ENCODE peak calls at places on chromosomes 5 and 9, in five cellular contexts. One of them, this sample, is unnamed.

GRCh38 chr9:114844766-114845165 is 38.9 kb upstream of the TNFSF15 start:
- DNase-seq in HepG2: no peak
- DNase-seq in GM12878: no peak
- DNase-seq in K562: no peak
- DNase-seq in H1: no peak
- DNase-seq in this sample: no peak

GRCh38 chr9:126379661-126380365 is 53.2 kb downstream of the MVB12B start:
- DNase-seq in HepG2: no peak
- DNase-seq in GM12878: no peak
- DNase-seq in K562: no peak
- DNase-seq in H1: no peak
- DNase-seq in this sample: no peak

GRCh38 chr9:129012893-129013448 is 15.2 kb downstream of the SH3GLB2 start:
- DNase-seq in HepG2: no peak
- DNase-seq in GM12878: no peak
- DNase-seq in K562: no peak
- DNase-seq in H1: no peak
- DNase-seq in this sample: no peak

GRCh38 chr9:97660345-97660744 is 26.7 kb downstream of the NCBP1 start:
- DNase-seq in HepG2: no peak
- DNase-seq in GM12878: no peak
- DNase-seq in K562: no peak
- DNase-seq in H1: no peak
- DNase-seq in this sample: no peak

GRCh38 chr9:135004772-135005171 is 82.7 kb upstream of the OLFM1 start:
- DNase-seq in HepG2: no peak
- DNase-seq in GM12878: no peak
- DNase-seq in K562: no peak
- DNase-seq in H1: no peak
- DNase-seq in this sample: no peak

GRCh38 chr5:72013741-72014703 is 93.3 kb upstream of the MAP1B start:
- DNase-seq in HepG2: no peak
- DNase-seq in GM12878: no peak
- DNase-seq in K562: no peak
- DNase-seq in H1: no peak
- DNase-seq in this sample: no peak

GRCh38 chr5:52861368-52861767 is 73.7 kb downstream of the ITGA1 start:
- DNase-seq in HepG2: no peak
- DNase-seq in GM12878: no peak
- DNase-seq in K562: no peak
- DNase-seq in H1: no peak
- DNase-seq in this sample: no peak

GRCh38 chr9:88258012-88258411 is 119.7 kb upstream of the SPATA31C2 start:
- DNase-seq in HepG2: no peak
- DNase-seq in GM12878: no peak
- DNase-seq in K562: no peak
- DNase-seq in H1: no peak
- DNase-seq in this sample: no peak

GRCh38 chr9:18857769-18858168 is 175.2 kb downstream of the SAXO1 start:
- DNase-seq in HepG2: no peak
- DNase-seq in GM12878: no peak
- DNase-seq in K562: no peak
- DNase-seq in H1: no peak
- DNase-seq in this sample: no peak

GRCh38 chr9:33924978-33925797 is 108.2 kb downstream of the UBE2R2 start:
- DNase-seq in HepG2: peak; percentile 61
- DNase-seq in GM12878: no peak
- DNase-seq in K562: peak; percentile 50
- DNase-seq in H1: peak; percentile 29
- DNase-seq in this sample: peak; percentile 16

GRCh38 chr5:72133212-72133990 is 26.1 kb downstream of the MAP1B start:
- DNase-seq in HepG2: no peak
- DNase-seq in GM12878: no peak
- DNase-seq in K562: no peak
- DNase-seq in H1: no peak
- DNase-seq in this sample: no peak

GRCh38 chr9:104896131-104896530 is 31.8 kb downstream of the ABCA1 start:
- DNase-seq in HepG2: no peak
- DNase-seq in GM12878: no peak
- DNase-seq in K562: no peak
- DNase-seq in H1: no peak
- DNase-seq in this sample: no peak

GRCh38 chr5:11912-12311 is 80.1 kb upstream of the PLEKHG4B start:
- DNase-seq in HepG2: no peak
- DNase-seq in GM12878: no peak
- DNase-seq in K562: no peak
- DNase-seq in H1: no peak
- DNase-seq in this sample: no peak

GRCh38 chr5:43117092-43117491 is 3.6 kb upstream of the ZNF131 start:
- DNase-seq in HepG2: no peak
- DNase-seq in GM12878: no peak
- DNase-seq in K562: no peak
- DNase-seq in H1: no peak
- DNase-seq in this sample: no peak

GRCh38 chr5:138965631-138966030 is 90.5 kb upstream of the LRRTM2 start:
- DNase-seq in HepG2: peak; percentile 19
- DNase-seq in GM12878: no peak
- DNase-seq in K562: no peak
- DNase-seq in H1: no peak
- DNase-seq in this sample: no peak

GRCh38 chr5:64229163-64229774 is 63.6 kb downstream of the RNF180 start:
- DNase-seq in HepG2: peak; percentile 20
- DNase-seq in GM12878: no peak
- DNase-seq in K562: peak; percentile 8
- DNase-seq in H1: no peak
- DNase-seq in this sample: no peak

GRCh38 chr5:152642406-152642805 is 237.3 kb upstream of the NMUR2 start:
- DNase-seq in HepG2: no peak
- DNase-seq in GM12878: no peak
- DNase-seq in K562: no peak
- DNase-seq in H1: no peak
- DNase-seq in this sample: no peak

GRCh38 chr9:133355881-133356357 is 368 bp downstream of the SURF1 start:
- DNase-seq in HepG2: no peak
- DNase-seq in GM12878: no peak
- DNase-seq in K562: no peak
- DNase-seq in H1: no peak
- DNase-seq in this sample: no peak

GRCh38 chr5:113380299-113381014 is 54.3 kb downstream of the TSSK1B start:
- DNase-seq in HepG2: no peak
- DNase-seq in GM12878: no peak
- DNase-seq in K562: no peak
- DNase-seq in H1: no peak
- DNase-seq in this sample: no peak

GRCh38 chr5:107085572-107085971 is 585.2 kb downstream of the EFNA5 start:
- DNase-seq in HepG2: no peak
- DNase-seq in GM12878: no peak
- DNase-seq in K562: no peak
- DNase-seq in H1: no peak
- DNase-seq in this sample: no peak

GRCh38 chr9:87950765-87951488 is 23.4 kb downstream of the CDK20 start:
- DNase-seq in HepG2: peak; percentile 22
- DNase-seq in GM12878: no peak
- DNase-seq in K562: peak; percentile 31
- DNase-seq in H1: no peak
- DNase-seq in this sample: peak; percentile 28

GRCh38 chr5:110844251-110844650 is 105.4 kb downstream of the SLC25A46 start:
- DNase-seq in HepG2: no peak
- DNase-seq in GM12878: no peak
- DNase-seq in K562: no peak
- DNase-seq in H1: no peak
- DNase-seq in this sample: no peak

GRCh38 chr5:5316333-5316732 is 106.1 kb upstream of the ICE1 start:
- DNase-seq in HepG2: no peak
- DNase-seq in GM12878: no peak
- DNase-seq in K562: no peak
- DNase-seq in H1: no peak
- DNase-seq in this sample: no peak

GRCh38 chr5:141382469-141383294 is at the start of gene PCDHGA7:
- DNase-seq in HepG2: no peak
- DNase-seq in GM12878: no peak
- DNase-seq in K562: peak; percentile 42
- DNase-seq in H1: no peak
- DNase-seq in this sample: no peak

GRCh38 chr5:116370886-116371285 is 203.7 kb downstream of the SEMA6A start:
- DNase-seq in HepG2: no peak
- DNase-seq in GM12878: no peak
- DNase-seq in K562: no peak
- DNase-seq in H1: no peak
- DNase-seq in this sample: no peak

GRCh38 chr5:179261301-179262125 is 83.7 kb downstream of the ADAMTS2 start:
- DNase-seq in HepG2: peak; percentile 75
- DNase-seq in GM12878: no peak
- DNase-seq in K562: peak; percentile 51
- DNase-seq in H1: peak; percentile 72
- DNase-seq in this sample: no peak

GRCh38 chr9:126722922-126723806 is 81.7 kb upstream of the ZBTB43 start:
- DNase-seq in HepG2: no peak
- DNase-seq in GM12878: no peak
- DNase-seq in K562: peak; percentile 71
- DNase-seq in H1: no peak
- DNase-seq in this sample: no peak

GRCh38 chr5:79181419-79182022 is 54.4 kb upstream of the JMY start:
- DNase-seq in HepG2: no peak
- DNase-seq in GM12878: no peak
- DNase-seq in K562: no peak
- DNase-seq in H1: no peak
- DNase-seq in this sample: no peak

GRCh38 chr5:167579701-167580045 is 711.8 kb upstream of the WWC1 start:
- DNase-seq in HepG2: no peak
- DNase-seq in GM12878: no peak
- DNase-seq in K562: no peak
- DNase-seq in H1: no peak
- DNase-seq in this sample: no peak

GRCh38 chr9:88307136-88307535 is 81.1 kb upstream of the SPIN1 start:
- DNase-seq in HepG2: no peak
- DNase-seq in GM12878: no peak
- DNase-seq in K562: no peak
- DNase-seq in H1: no peak
- DNase-seq in this sample: no peak

GRCh38 chr5:168831438-168831837 is 252.3 kb upstream of the PANK3 start:
- DNase-seq in HepG2: no peak
- DNase-seq in GM12878: no peak
- DNase-seq in K562: no peak
- DNase-seq in H1: no peak
- DNase-seq in this sample: no peak

GRCh38 chr5:17094830-17095229 is 122.6 kb upstream of the BASP1 start:
- DNase-seq in HepG2: no peak
- DNase-seq in GM12878: no peak
- DNase-seq in K562: no peak
- DNase-seq in H1: no peak
- DNase-seq in this sample: no peak

GRCh38 chr5:105849701-105850100 is 1821.0 kb downstream of the EFNA5 start:
- DNase-seq in HepG2: no peak
- DNase-seq in GM12878: no peak
- DNase-seq in K562: no peak
- DNase-seq in H1: no peak
- DNase-seq in this sample: no peak

GRCh38 chr5:11248958-11249357 is 487.9 kb upstream of the DAP start:
- DNase-seq in HepG2: no peak
- DNase-seq in GM12878: no peak
- DNase-seq in K562: no peak
- DNase-seq in H1: no peak
- DNase-seq in this sample: no peak

GRCh38 chr5:123882946-123883345 is 371.0 kb downstream of the CSNK1G3 start:
- DNase-seq in HepG2: no peak
- DNase-seq in GM12878: no peak
- DNase-seq in K562: no peak
- DNase-seq in H1: no peak
- DNase-seq in this sample: no peak
- TF ChIP-seq ATF3 in HepG2: no peak
- TF ChIP-seq ATF3 in GM12878: no peak
- TF ChIP-seq ATF3 in K562: no peak
- TF ChIP-seq ATF3 in H1: no peak
- TF ChIP-seq ATF3 in this sample: no peak

GRCh38 chr9:127796899-127797370 is 5.7 kb upstream of the FPGS start:
- DNase-seq in HepG2: no peak
- DNase-seq in GM12878: no peak
- DNase-seq in K562: no peak
- DNase-seq in H1: no peak
- DNase-seq in this sample: no peak
- TF ChIP-seq JUND in HepG2: no peak
- TF ChIP-seq JUND in GM12878: no peak
- TF ChIP-seq JUND in K562: no peak
- TF ChIP-seq JUND in H1: no peak
- TF ChIP-seq JUND in this sample: no peak

GRCh38 chr5:181159286-181160143 is 12.1 kb downstream of the OR2V2 start:
- DNase-seq in HepG2: peak; percentile 67
- DNase-seq in GM12878: no peak
- DNase-seq in K562: peak; percentile 94
- DNase-seq in H1: peak; percentile 74
- DNase-seq in this sample: peak; percentile 73

GRCh38 chr5:181163487-181164075 is 16.2 kb downstream of the OR2V2 start:
- DNase-seq in HepG2: no peak
- DNase-seq in GM12878: no peak
- DNase-seq in K562: peak; percentile 84
- DNase-seq in H1: no peak
- DNase-seq in this sample: no peak

GRCh38 chr5:181160144-181160754 is 12.9 kb downstream of the OR2V2 start:
- DNase-seq in HepG2: no peak
- DNase-seq in GM12878: no peak
- DNase-seq in K562: peak; percentile 85
- DNase-seq in H1: no peak
- DNase-seq in this sample: no peak

GRCh38 chr5:181164076-181164952 is 16.9 kb downstream of the OR2V2 start:
- DNase-seq in HepG2: no peak
- DNase-seq in GM12878: no peak
- DNase-seq in K562: peak; percentile 83
- DNase-seq in H1: no peak
- DNase-seq in this sample: no peak

DNA sequence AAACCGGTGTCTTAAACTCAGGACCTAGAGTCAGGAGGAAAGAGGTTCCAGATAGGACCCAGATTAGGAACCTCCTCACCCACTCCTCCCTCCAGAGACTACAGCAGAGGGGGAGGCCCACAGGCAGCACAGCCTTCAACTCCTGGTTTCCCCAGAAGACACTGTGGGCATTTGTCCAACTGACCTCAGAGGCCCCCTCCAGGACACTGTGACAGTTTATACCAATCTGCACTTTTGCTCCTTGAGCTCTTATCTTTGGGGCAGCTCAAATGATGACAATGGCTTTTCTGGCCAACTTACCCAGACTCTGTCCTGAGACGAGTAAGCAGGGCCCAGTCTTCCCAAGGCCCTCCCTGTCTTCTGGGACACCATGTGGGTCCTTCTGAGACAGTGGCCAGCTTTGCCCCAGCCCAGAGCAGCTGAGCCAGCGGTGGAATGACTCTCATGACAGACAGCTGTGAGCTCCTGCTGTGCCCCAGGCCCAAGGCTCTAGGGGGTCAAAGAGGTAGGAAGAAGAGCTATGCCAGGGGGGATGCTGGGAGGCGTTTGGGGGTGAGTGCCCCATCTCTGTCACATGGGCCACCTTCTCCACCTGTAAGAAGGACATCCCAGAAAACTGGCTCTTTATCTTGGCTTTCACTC is 14.3 kb downstream of the OR2V2 start:
- DNase-seq in HepG2: no peak
- DNase-seq in GM12878: no peak
- DNase-seq in K562: peak; percentile 81
- DNase-seq in H1: no peak
- DNase-seq in this sample: no peak
- TF ChIP-seq ATF3 in HepG2: no peak
- TF ChIP-seq ATF3 in GM12878: no peak
- TF ChIP-seq ATF3 in K562: no peak
- TF ChIP-seq ATF3 in H1: no peak
- TF ChIP-seq ATF3 in this sample: no peak

GRCh38 chr9:5514608-5515260 is 4.4 kb downstream of the PDCD1LG2 start:
- DNase-seq in HepG2: no peak
- DNase-seq in GM12878: peak; percentile 77
- DNase-seq in K562: no peak
- DNase-seq in H1: no peak
- DNase-seq in this sample: no peak
- TF ChIP-seq JUND in HepG2: no peak
- TF ChIP-seq JUND in GM12878: no peak
- TF ChIP-seq JUND in K562: no peak
- TF ChIP-seq JUND in H1: no peak
- TF ChIP-seq JUND in this sample: no peak

This sample was measured in HCT116.